ENCODE peak calls at places on chromosomes 12 and 14, in five cellular contexts. E, B, H, M and R are unnamed samples.

GRCh38 chr14:93962701-93963601 is 13.4 kb downstream of the ASB2 start:
- DNase-seq in E (peak), M (no peak), H (no peak), B (no peak), R (peak)

GRCh38 chr12:4177257-4177656 is 96.3 kb upstream of the CCND2 start:
- DNase-seq in B (no peak), H (no peak), M (no peak), E (no peak), R (no peak)

GRCh38 chr12:116455540-116456306 is 103.5 kb upstream of the MAP1LC3B2 start:
- DNase-seq in M (peak), B (peak), E (no peak), H (no peak), R (no peak)

GRCh38 chr12:49264466-49264872 is 413 bp upstream of the TUBA1C start:
- DNase-seq in B (no peak), H (no peak), M (no peak), E (no peak), R (peak)

GRCh38 chr12:230925-231671 is 17.1 kb upstream of the SLC6A12 start:
- DNase-seq in M (peak), B (no peak), H (peak), E (no peak), R (no peak)

GRCh38 chr12:77940011-77940423 is 109.3 kb downstream of the NAV3 start:
- DNase-seq in B (peak), H (no peak), M (no peak), E (peak), R (no peak)

GRCh38 chr12:27422697-27423096 is 23.8 kb upstream of the SMCO2 start:
- DNase-seq in M (peak), E (no peak), B (no peak), H (no peak), R (peak)

GRCh38 chr12:122100568-122100967 is 22.0 kb downstream of the MLXIP start:
- DNase-seq in B (no peak), E (no peak), H (no peak), M (no peak), R (no peak)

GRCh38 chr14:94342334-94342934 is 19.3 kb upstream of the SERPINA6 start:
- DNase-seq in H (peak), M (no peak), B (peak), E (peak), R (peak)

GRCh38 chr12:10073266-10073665 is 25.5 kb downstream of the CLEC1A start:
- DNase-seq in E (no peak), M (no peak), B (no peak), H (no peak), R (no peak)

GRCh38 chr12:269216-269615 is 6.6 kb upstream of the SLC6A13 start:
- DNase-seq in H (no peak), E (no peak), B (no peak), M (no peak), R (no peak)

GRCh38 chr12:13368431-13368830 is 171.9 kb downstream of the EMP1 start:
- DNase-seq in B (no peak), H (no peak), E (no peak), M (peak), R (no peak)

GRCh38 chr14:53127151-53127550 is 26.0 kb downstream of the DDHD1 start:
- DNase-seq in E (no peak), M (no peak), B (no peak), H (no peak), R (no peak)

GRCh38 chr12:59643576-59643975 is 47.7 kb downstream of the SLC16A7 start:
- DNase-seq in B (no peak), H (no peak), M (no peak), E (no peak), R (no peak)

GRCh38 chr12:69442894-69443293 is 27.3 kb upstream of the FRS2 start:
- DNase-seq in E (no peak), H (no peak), M (peak), B (no peak), R (no peak)

GRCh38 chr14:74654931-74655330 is 42.9 kb upstream of the LTBP2 start:
- DNase-seq in M (no peak), E (no peak), H (no peak), B (no peak), R (no peak)

GRCh38 chr14:93212432-93212831 is 5.4 kb downstream of the UBR7 start:
- DNase-seq in M (no peak), B (no peak), E (peak), H (no peak), R (no peak)

GRCh38 chr14:34718750-34719304 is 4.4 kb upstream of the CFL2 start:
- DNase-seq in E (no peak), M (no peak), B (no peak), H (no peak), R (no peak)

GRCh38 chr14:74516451-74517155 is 23.0 kb downstream of the ISCA2 start:
- DNase-seq in M (peak), H (peak), B (no peak), E (no peak), R (no peak)

GRCh38 chr14:52275372-52275771 is 7.9 kb downstream of the PTGDR start:
- DNase-seq in B (no peak), M (no peak), E (no peak), H (no peak), R (peak)

GRCh38 chr12:75954749-75955148 is 76.8 kb downstream of the PHLDA1 start:
- DNase-seq in E (no peak), B (no peak), M (no peak), H (no peak), R (no peak)

GRCh38 chr12:75954076-75954475 is 77.5 kb downstream of the PHLDA1 start:
- DNase-seq in M (no peak), H (no peak), B (peak), E (no peak), R (no peak)

GRCh38 chr12:75955251-75955650 is 76.3 kb downstream of the PHLDA1 start:
- DNase-seq in B (no peak), E (no peak), H (no peak), M (peak), R (no peak)

GRCh38 chr12:75951399-75952228 is 80.0 kb downstream of the PHLDA1 start:
- DNase-seq in E (no peak), M (no peak), H (no peak), B (no peak), R (no peak)

GRCh38 chr12:75953312-75953906 is 78.2 kb downstream of the PHLDA1 start:
- DNase-seq in M (no peak), H (no peak), B (no peak), E (no peak), R (no peak)
- TF ChIP-seq CTCF in M (no peak), H (no peak), B (no peak), E (no peak), R (no peak)

DNA sequence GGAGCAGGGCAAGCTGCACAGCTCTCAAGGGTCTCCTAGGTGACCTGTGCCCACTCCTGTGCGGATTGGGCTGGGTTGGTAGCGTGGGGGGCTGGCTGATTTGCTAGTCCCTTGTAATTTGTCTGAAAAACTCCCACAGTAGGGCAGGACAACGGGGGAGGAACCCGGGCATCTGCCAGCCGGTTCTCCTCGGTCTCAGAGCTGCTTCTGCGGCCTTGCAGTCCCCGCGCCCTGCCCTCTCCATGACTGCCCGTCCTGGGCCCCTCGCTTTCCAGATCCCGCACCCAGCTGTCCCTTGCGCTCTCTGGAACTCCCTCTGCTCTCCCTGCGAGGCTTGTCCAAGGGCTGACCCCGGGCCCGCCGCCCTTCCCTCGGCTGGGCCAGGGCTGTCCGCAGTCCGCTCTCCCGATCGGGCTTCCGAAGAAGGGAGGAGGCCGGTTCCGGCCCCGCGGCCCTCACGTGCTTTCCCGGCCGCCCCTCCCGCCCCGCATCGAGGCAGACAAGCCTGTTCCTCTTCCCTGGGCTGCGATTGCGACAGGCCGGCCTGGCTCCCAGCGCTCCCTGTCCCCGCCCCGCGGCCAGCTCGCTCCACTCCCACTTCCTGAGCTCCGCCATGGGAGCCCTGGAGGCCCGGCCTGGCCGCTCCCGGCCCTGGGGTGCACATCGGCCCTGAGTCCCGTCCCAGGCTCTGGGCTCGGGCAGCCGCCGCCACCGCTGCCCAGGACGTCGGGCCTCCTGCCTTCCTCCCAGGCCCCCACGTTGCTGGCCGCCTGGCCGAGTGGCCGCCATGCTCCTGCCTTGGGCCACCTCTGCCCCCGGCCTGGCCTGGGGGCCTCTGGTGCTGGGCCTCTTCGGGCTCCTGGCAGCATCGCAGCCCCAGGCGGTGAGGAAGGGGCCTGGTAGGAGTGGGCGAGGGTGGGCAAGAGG is at the start of gene LTBR:
- DNase-seq in H (peak), M (peak), B (no peak), E (peak), R (no peak)
- TF ChIP-seq CTCF in H (peak), M (no peak), B (no peak), E (no peak), R (no peak)

DNA sequence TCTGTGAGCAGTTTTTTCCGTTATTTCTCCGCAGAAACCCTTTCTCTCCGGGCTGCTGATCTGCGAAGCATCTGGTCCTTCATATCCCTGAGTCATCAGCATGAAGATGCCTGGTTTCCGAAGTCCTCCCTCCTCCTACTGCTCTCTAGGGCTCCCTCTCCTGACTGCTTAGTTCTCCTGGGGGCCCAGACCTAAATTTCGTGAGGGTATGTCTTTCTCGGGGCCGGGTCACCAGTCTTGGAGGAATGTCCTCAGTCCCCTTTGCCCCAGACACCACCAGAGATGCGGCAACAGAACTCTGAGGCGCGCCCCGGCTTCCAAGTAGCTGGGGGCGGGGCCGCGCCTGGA is 622 bp upstream of the BICDL1 start:
- DNase-seq in E (no peak), H (no peak), M (no peak), B (no peak), R (no peak)
- TF ChIP-seq CTCF in E (no peak), H (no peak), M (peak), B (no peak), R (peak)

DNA sequence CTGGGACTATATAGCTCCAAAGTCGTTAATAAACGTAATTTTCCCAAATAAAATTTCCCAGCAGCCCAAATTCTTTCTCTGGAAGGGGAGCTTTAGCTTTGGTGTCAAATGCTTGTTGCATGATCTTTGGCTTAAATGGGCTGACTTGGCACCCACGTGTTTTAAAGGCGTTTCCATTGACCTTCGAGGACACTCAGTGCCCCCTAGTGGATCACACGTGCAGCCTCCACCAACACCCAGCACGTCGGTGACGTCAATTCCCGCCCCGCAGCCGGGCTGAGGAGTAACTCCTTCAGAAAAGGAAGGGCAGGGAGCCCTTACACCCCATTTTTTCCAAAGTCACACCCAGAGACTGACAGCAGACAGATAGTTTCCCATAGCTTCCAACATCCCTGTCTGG is 707.8 kb downstream of the AACS start:
- DNase-seq in H (peak), E (peak), B (peak), M (peak), R (peak)
- TF ChIP-seq CTCF in H (peak), E (peak), B (peak), M (peak), R (no peak)

GRCh38 chr14:61470261-61470953 is 149.0 kb downstream of the PRKCH start:
- DNase-seq in B (no peak), H (no peak), M (peak), E (no peak), R (no peak)
- TF ChIP-seq CTCF in B (no peak), H (no peak), M (peak), E (no peak), R (no peak)

GRCh38 chr14:80845877-80846276 is 95.7 kb downstream of the CEP128 start:
- DNase-seq in B (no peak), M (no peak), E (no peak), H (no peak), R (no peak)
- TF ChIP-seq CTCF in B (no peak), M (no peak), E (no peak), H (no peak), R (no peak)

GRCh38 chr12:111803038-111803626 is 36.4 kb downstream of the ALDH2 start:
- DNase-seq in M (no peak), B (no peak), E (no peak), H (no peak), R (no peak)

GRCh38 chr12:111799758-111800157 is 33.0 kb downstream of the ALDH2 start:
- DNase-seq in H (no peak), M (no peak), E (no peak), B (no peak), R (no peak)

GRCh38 chr12:111792155-111792876 is 25.6 kb downstream of the ALDH2 start:
- DNase-seq in H (peak), E (no peak), M (no peak), B (no peak), R (no peak)

GRCh38 chr12:111803851-111804250 is 37.1 kb downstream of the ALDH2 start:
- DNase-seq in M (no peak), H (no peak), B (no peak), E (no peak), R (no peak)

GRCh38 chr12:111798182-111798581 is 31.4 kb downstream of the ALDH2 start:
- DNase-seq in E (no peak), M (no peak), H (no peak), B (no peak), R (no peak)
- TF ChIP-seq CTCF in E (no peak), M (no peak), H (no peak), B (no peak), R (no peak)

DNA sequence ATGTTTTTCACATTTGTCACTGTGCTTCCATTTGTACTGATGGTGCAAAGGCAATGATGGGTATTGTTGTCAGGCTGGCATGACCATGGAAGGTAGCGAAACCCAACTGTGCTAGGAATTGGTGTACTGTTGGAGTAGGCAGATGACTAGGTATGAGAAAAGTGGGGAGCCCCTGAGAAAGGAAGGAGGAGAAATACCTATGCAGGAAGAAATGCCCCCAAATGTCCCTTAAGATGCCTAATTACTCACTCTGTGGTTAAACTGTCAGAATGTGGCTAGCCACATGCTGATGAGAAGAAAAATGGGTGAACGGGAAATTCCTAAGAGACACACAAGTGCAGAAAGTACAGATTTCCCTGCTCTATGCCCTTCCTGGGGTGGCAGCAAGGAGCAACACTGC is 339.1 kb downstream of the TMEM132D start:
- DNase-seq in M (no peak), H (no peak), E (peak), B (no peak), R (no peak)
- TF ChIP-seq CTCF in M (no peak), H (no peak), E (no peak), B (no peak), R (no peak)